ENCODE peak calls at places on chromosomes 16 and 17, in nine cellular contexts. N is lung; O is H1; Y is thoracic aorta; G is posterior cingulate gyrus; Z is AG09309; K is CD4-positive, CD25-positive, alpha-beta regulatory T cell; A is Ammon's horn; W is kidney glomerular epithelial cell. H is an unnamed sample.

GRCh38 chr17:44049294-44050080 is 17.0 kb downstream of the LSM12 start:
- DNase-seq in K (no peak), A (no peak), G (no peak), W (no peak), Y (no peak), N (no peak), Z (no peak), O (no peak), H (no peak)

GRCh38 chr16:50476486-50477260 is 71.5 kb upstream of the NKD1 start:
- DNase-seq in Y (no peak), Z (no peak), G (no peak), O (no peak), A (no peak), N (no peak), W (no peak), K (no peak), H (no peak)

GRCh38 chr17:8153957-8154607 is 1.9 kb upstream of the PER1 start:
- DNase-seq in O (peak; percentile 99), Z (peak; percentile 96), W (peak; percentile 82), K (peak; percentile 83), N (peak; percentile 100), Y (peak; percentile 97), A (peak; percentile 97), G (peak; percentile 95), H (peak; percentile 90)

GRCh38 chr17:77882481-77883212 is 75.9 kb upstream of the TNRC6C start:
- DNase-seq in K (peak; percentile 92), Z (no peak), A (peak; percentile 80), W (peak; percentile 3), N (no peak), O (no peak), G (no peak), Y (no peak), H (no peak)

GRCh38 chr17:32917842-32918241 is 10.1 kb upstream of the TMEM98 start:
- DNase-seq in G (no peak), N (no peak), W (no peak), Z (no peak), A (no peak), K (no peak), Y (no peak), O (no peak), H (no peak)

GRCh38 chr17:39739020-39739884 is 1.5 kb downstream of the GRB7 start:
- DNase-seq in A (no peak), K (no peak), Z (no peak), O (peak; percentile 88), Y (no peak), G (no peak), W (peak; percentile 90), N (peak; percentile 80), H (no peak)

GRCh38 chr16:75789237-75789636 is 62.9 kb upstream of the CPHXL start:
- DNase-seq in K (peak; percentile 56), N (no peak), O (no peak), W (peak; percentile 45), Z (peak; percentile 11), G (no peak), A (peak; percentile 62), Y (no peak), H (peak; percentile 71)

GRCh38 chr16:474420-475122 is 49.1 kb downstream of the RAB11FIP3 start:
- DNase-seq in N (no peak), W (peak; percentile 37), Y (no peak), K (no peak), Z (no peak), G (no peak), A (peak; percentile 73), O (no peak), H (no peak)

GRCh38 chr17:34760931-34761500 is 181.6 kb downstream of the TMEM132E start:
- DNase-seq in W (no peak), G (no peak), O (no peak), N (no peak), Z (no peak), K (no peak), A (no peak), Y (no peak), H (no peak)

GRCh38 chr16:49464093-49464492 is 90.5 kb downstream of the C16orf78 start:
- DNase-seq in W (no peak), O (no peak), N (no peak), K (no peak), Y (no peak), A (no peak), G (no peak), Z (no peak), H (no peak)

GRCh38 chr17:59361386-59361785 is 29.9 kb downstream of the YPEL2 start:
- DNase-seq in A (no peak), G (no peak), N (no peak), K (peak; percentile 61), Z (peak; percentile 91), W (no peak), Y (no peak), O (no peak), H (peak; percentile 75)

GRCh38 chr16:67431077-67431804 is at the start of gene HSD11B2:
- DNase-seq in O (peak; percentile 78), K (no peak), N (peak; percentile 47), G (no peak), W (peak; percentile 10), A (peak; percentile 64), Y (no peak), Z (no peak), H (peak; percentile 58)

GRCh38 chr16:84502581-84502980 is 1.9 kb downstream of the MEAK7 start:
- DNase-seq in G (no peak), W (no peak), K (no peak), Y (no peak), A (no peak), Z (no peak), N (no peak), O (no peak), H (no peak)

GRCh38 chr16:2700786-2701185 is 18.5 kb downstream of the KCTD5 start:
- DNase-seq in A (no peak), G (no peak), O (no peak), W (no peak), K (no peak), Y (no peak), Z (no peak), N (no peak), H (no peak)

GRCh38 chr16:24645739-24646645 is 83.5 kb upstream of the TNRC6A start:
- DNase-seq in Y (peak; percentile 28), K (no peak), A (peak; percentile 5), Z (peak; percentile 99), G (no peak), N (peak; percentile 30), O (no peak), W (peak; percentile 91), H (peak; percentile 86)

GRCh38 chr16:56272495-56272894 is 81.2 kb downstream of the GNAO1 start:
- DNase-seq in Y (no peak), K (no peak), G (no peak), W (no peak), O (no peak), N (no peak), A (no peak), Z (no peak), H (no peak)

GRCh38 chr16:72210072-72210471 is 38.1 kb upstream of the PMFBP1 start:
- DNase-seq in O (no peak), Y (no peak), A (no peak), G (no peak), Z (no peak), W (no peak), N (no peak), K (no peak), H (no peak)

GRCh38 chr17:61323696-61324539 is 75.7 kb upstream of the TBX2 start:
- DNase-seq in G (no peak), O (no peak), N (no peak), A (no peak), Y (no peak), K (no peak), W (no peak), Z (no peak), H (no peak)